ENCODE peak calls at places on chromosome X, in seven cellular contexts. F, Q, P, U, T, M and B are unnamed samples.

GRCh38 chrX:101390664-101391525 is at the start of gene RPL36A:
- DNase-seq in F (peak), Q (peak), P (peak), U (peak), T (peak), M (peak), B (peak)

GRCh38 chrX:86829786-86830185 is 681.5 kb downstream of the DACH2 start:
- DNase-seq in F (no peak), Q (no peak), P (no peak), U (no peak), T (no peak), M (no peak), B (no peak)

GRCh38 chrX:106752101-106752678 is 25.7 kb downstream of the RNF128 start:
- DNase-seq in F (no peak), Q (no peak), P (peak), U (peak), T (peak), M (no peak), B (no peak)

GRCh38 chrX:13091111-13091765 is 46.8 kb upstream of the FAM9C start:
- DNase-seq in F (no peak), Q (no peak), P (peak), U (no peak), T (no peak), M (no peak), B (no peak)

GRCh38 chrX:65723706-65724105 is 56.3 kb downstream of the MSN start:
- DNase-seq in F (no peak), Q (peak), P (peak), U (no peak), T (peak), M (no peak), B (no peak)

GRCh38 chrX:128518508-128518907 is 466.3 kb upstream of the ACTRT1 start:
- DNase-seq in F (no peak), Q (no peak), P (peak), U (peak), T (no peak), M (no peak), B (peak)

GRCh38 chrX:50827996-50828395 is 14.0 kb upstream of the SHROOM4 start:
- DNase-seq in F (no peak), Q (no peak), P (no peak), U (no peak), T (no peak), M (no peak), B (no peak)

GRCh38 chrX:103367502-103367901 is 8.8 kb upstream of the BEX3 start:
- DNase-seq in F (peak), Q (no peak), P (peak), U (no peak), T (peak), M (no peak), B (no peak)